ENCODE peak calls at places on chromosomes 12 and 14, in eight cellular contexts. J is spleen, W is pancreas, B is stomach, X is HepG2, A is tibial artery, N is IMR-90, E is HCT116. M is an unnamed sample.

GRCh38 chr12:26233620-26234019 is 38.2 kb downstream of the SSPN start:
- DNase-seq in J (no peak), W (no peak), B (no peak), X (no peak), A (no peak), N (peak), E (no peak), M (no peak)

GRCh38 chr12:122867701-122868461 is 28.0 kb downstream of the VPS37B start:
- DNase-seq in J (peak), W (peak), B (peak), X (peak), A (peak), N (no peak), E (no peak), M (peak)

GRCh38 chr12:89873745-89874144 is 165.1 kb upstream of the ATP2B1 start:
- DNase-seq in J (no peak), W (no peak), B (no peak), X (no peak), A (no peak), N (peak), E (no peak), M (no peak)

GRCh38 chr14:53621986-53622385 is 334.6 kb downstream of the BMP4 start:
- DNase-seq in J (no peak), W (no peak), B (no peak), X (no peak), A (no peak), N (peak), E (no peak), M (no peak)

GRCh38 chr12:124617615-124618014 is 50.2 kb upstream of the NCOR2 start:
- DNase-seq in J (no peak), W (peak), B (no peak), X (no peak), A (no peak), N (no peak), E (no peak), M (no peak)

GRCh38 chr12:123931686-123932321 is 40.8 kb downstream of the CCDC92 start:
- DNase-seq in J (no peak), W (no peak), B (no peak), X (no peak), A (no peak), N (no peak), E (no peak), M (no peak)

GRCh38 chr14:91390165-91390778 is 27.3 kb downstream of the CCDC88C start:
- DNase-seq in J (no peak), W (no peak), B (no peak), X (no peak), A (no peak), N (no peak), E (no peak), M (no peak)

GRCh38 chr14:46399049-46399448 is 252.5 kb downstream of the RPL10L start:
- DNase-seq in J (no peak), W (no peak), B (no peak), X (no peak), A (no peak), N (no peak), E (no peak), M (no peak)

DNA sequence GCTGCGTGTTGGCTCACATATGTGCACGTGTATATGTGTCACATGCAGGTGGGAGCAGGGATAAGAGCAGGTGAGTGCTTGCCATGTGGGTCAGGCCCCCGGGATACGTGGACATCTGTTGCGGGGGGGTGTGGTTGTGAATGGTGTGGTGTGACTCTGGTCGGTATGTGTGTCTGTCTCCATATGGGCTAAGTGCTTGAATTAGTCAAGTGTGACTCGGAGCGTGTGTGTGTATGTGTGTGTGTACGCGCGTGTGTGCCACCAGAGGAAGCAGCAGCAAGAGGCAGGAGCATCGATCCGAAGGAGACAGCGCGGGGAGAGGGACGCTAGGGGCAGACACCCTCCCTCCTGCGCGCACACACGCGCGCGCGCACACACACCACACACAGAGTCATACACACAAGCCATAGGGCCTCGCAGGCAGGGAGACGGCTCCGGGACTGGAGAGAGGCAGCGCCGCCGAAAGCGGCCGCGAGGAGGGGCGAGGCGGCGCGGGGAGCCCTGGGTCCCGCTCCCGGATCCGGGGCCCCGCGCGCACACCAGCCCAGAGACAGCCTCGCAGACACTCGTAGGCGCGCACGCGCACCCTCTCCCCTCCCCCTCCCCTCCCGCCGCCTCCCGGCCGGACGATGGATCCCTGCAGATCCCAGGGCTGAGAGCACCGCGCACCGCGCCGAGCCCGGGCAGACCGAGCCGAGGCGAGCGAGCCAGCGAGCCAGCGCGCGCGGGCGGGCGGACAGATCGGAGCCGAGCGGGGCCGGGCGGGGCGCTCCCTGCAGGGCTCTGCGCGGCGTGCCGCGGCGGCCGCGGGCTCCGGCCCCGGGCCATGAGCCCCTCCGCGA is at the start of gene ASIC1:
- DNase-seq in J (no peak), W (peak), B (peak), X (no peak), A (peak), N (peak), E (peak), M (peak)
- TF ChIP-seq CTCF in J (no peak), W (no peak), B (no peak), X (no peak), A (peak), N (no peak), E (no peak), M (no peak)

GRCh38 chr12:119819322-119819721 is 57.8 kb downstream of the CIT start:
- DNase-seq in J (no peak), W (no peak), B (no peak), X (no peak), A (no peak), N (no peak), E (no peak), M (no peak)
- TF ChIP-seq CTCF in J (no peak), W (no peak), B (no peak), X (no peak), A (no peak), N (no peak), E (no peak), M (no peak)

GRCh38 chr12:53174881-53175491 is 5.5 kb upstream of the ZNF740 start:
- DNase-seq in J (no peak), W (no peak), B (no peak), X (peak), A (peak), N (peak), E (no peak), M (no peak)
- TF ChIP-seq CTCF in J (no peak), W (no peak), B (no peak), X (peak), A (no peak), N (no peak), E (peak), M (peak)

DNA sequence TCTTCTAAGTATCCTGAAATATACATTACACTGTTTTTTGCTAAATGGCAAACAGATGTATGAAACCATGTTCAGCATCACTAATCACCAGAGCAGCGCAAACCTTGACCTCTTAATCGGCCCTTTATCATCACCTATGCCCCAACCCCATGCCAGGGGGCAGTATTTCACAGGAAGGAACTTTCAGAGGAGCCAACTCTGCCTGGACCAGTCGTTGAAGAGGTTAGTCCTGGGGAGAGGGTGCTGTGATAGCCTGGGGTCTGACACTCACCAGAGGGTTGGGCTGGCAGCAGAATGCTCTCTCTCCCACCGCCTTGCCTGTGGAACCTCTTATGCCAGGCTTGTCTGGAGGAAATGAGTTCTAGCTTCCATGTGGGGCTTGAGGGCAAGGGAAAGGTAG is 411.7 kb downstream of the TMEM117 start:
- DNase-seq in J (no peak), W (no peak), B (no peak), X (no peak), A (no peak), N (no peak), E (no peak), M (no peak)
- TF ChIP-seq CTCF in J (no peak), W (no peak), B (no peak), X (peak), A (no peak), N (no peak), E (no peak), M (no peak)

GRCh38 chr14:20866963-20867362 is 24.2 kb upstream of the RNASE3 start:
- DNase-seq in J (no peak), W (no peak), B (no peak), X (no peak), A (no peak), N (no peak), E (peak), M (peak)
- TF ChIP-seq CTCF in J (no peak), W (no peak), B (no peak), X (peak), A (no peak), N (peak), E (peak), M (peak)